ENCODE peak calls at places on chromosomes 16 and 17, in nine cellular contexts. S is naive thymus-derived CD8-positive, alpha-beta T cell; D is stimulated activated CD8-positive, alpha-beta memory T cell treated with anti-CD3 and anti-CD28 coated beads, Interleukin-2, amount 100 ng/mL, for 48 hours; V is AG04450; M is fibroblast of pulmonary artery; T is islet precursor cell; N is NCI-H187; U is SHP77; L is endothelial cell. W is an unnamed sample.

GRCh38 chr16:23843143-23843542 is 7.4 kb downstream of the PRKCB start:
- DNase-seq in S (no peak), D (no peak), V (no peak), M (no peak), T (no peak), N (no peak), U (no peak), L (no peak), W (no peak)

GRCh38 chr16:66610111-66610820 is 5.8 kb downstream of the CMTM3 start:
- DNase-seq in S (no peak), D (no peak), V (no peak), M (no peak), T (no peak), N (no peak), U (no peak), L (no peak), W (peak; percentile 25)

GRCh38 chr16:57723170-57723569 is 12.4 kb upstream of the KATNB1 start:
- DNase-seq in S (no peak), D (no peak), V (no peak), M (peak; percentile 25), T (peak; percentile 57), N (no peak), U (peak; percentile 1), L (peak; percentile 56), W (peak; percentile 36)

GRCh38 chr16:87560428-87561199 is 41.7 kb upstream of the JPH3 start:
- DNase-seq in S (no peak), D (no peak), V (no peak), M (no peak), T (peak; percentile 73), N (no peak), U (no peak), L (peak; percentile 55), W (peak; percentile 33)

GRCh38 chr17:54948380-54948779 is 20.1 kb downstream of the COX11 start:
- DNase-seq in S (no peak), D (no peak), V (peak; percentile 77), M (peak; percentile 73), T (peak; percentile 87), N (no peak), U (no peak), L (no peak), W (no peak)

GRCh38 chr17:64706224-64707076 is 44.3 kb upstream of the SMURF2 start:
- DNase-seq in S (no peak), D (no peak), V (no peak), M (peak; percentile 18), T (peak; percentile 70), N (no peak), U (no peak), L (peak; percentile 12), W (no peak)

GRCh38 chr16:10181196-10182162 is 749 bp downstream of the GRIN2A start:
- DNase-seq in S (no peak), D (peak; percentile 34), V (no peak), M (peak; percentile 54), T (peak; percentile 91), N (peak; percentile 16), U (no peak), L (peak; percentile 89), W (peak; percentile 84)

GRCh38 chr17:45837603-45838002 is 7.1 kb upstream of the SPPL2C start:
- DNase-seq in S (no peak), D (no peak), V (no peak), M (no peak), T (no peak), N (no peak), U (no peak), L (no peak), W (no peak)

GRCh38 chr17:8079291-8080207 is 8.0 kb downstream of the ALOX12B start:
- DNase-seq in S (peak; percentile 80), D (peak; percentile 71), V (no peak), M (peak; percentile 46), T (peak; percentile 88), N (no peak), U (peak; percentile 89), L (peak; percentile 82), W (peak; percentile 86)